ENCODE peak calls at places on chromosomes 3 and 15, in six cellular contexts. S is A549, V is K562, I is endothelial cell of umbilical vein, T is HepG2, A is GM12878. Q is an unnamed sample.

GRCh38 chr3:23949784-23950183 is 4.7 kb downstream of the NR1D2 start:
- DNase-seq in S (no peak), V (no peak), I (peak), T (peak), A (peak), Q (no peak)

GRCh38 chr3:45604596-45604995 is 10.0 kb downstream of the LIMD1 start:
- DNase-seq in S (no peak), V (no peak), I (no peak), T (no peak), A (no peak), Q (no peak)

GRCh38 chr3:64191822-64192221 is 33.4 kb downstream of the PRICKLE2 start:
- DNase-seq in S (no peak), V (no peak), I (no peak), T (no peak), A (no peak), Q (no peak)

GRCh38 chr15:91099616-91100560 is at the start of gene SV2B:
- DNase-seq in S (peak), V (no peak), I (peak), T (no peak), A (no peak), Q (peak)

GRCh38 chr3:10140996-10141546 is 507 bp upstream of the VHL start:
- DNase-seq in S (peak), V (no peak), I (no peak), T (no peak), A (no peak), Q (peak)

GRCh38 chr3:10526366-10526765 is 21.0 kb upstream of the ATP2B2 start:
- DNase-seq in S (no peak), V (no peak), I (no peak), T (no peak), A (no peak), Q (no peak)

GRCh38 chr15:29820802-29821160 is 1.5 kb downstream of the TJP1 start:
- DNase-seq in S (no peak), V (no peak), I (peak), T (no peak), A (no peak), Q (no peak)

GRCh38 chr3:99172736-99173657 is 271.5 kb upstream of the DCBLD2 start:
- DNase-seq in S (peak), V (peak), I (peak), T (peak), A (peak), Q (peak)

GRCh38 chr3:46538803-46539442 is 27.2 kb downstream of the LRRC2 start:
- DNase-seq in S (no peak), V (no peak), I (peak), T (no peak), A (peak), Q (peak)

GRCh38 chr3:101243285-101244211 is 76.8 kb downstream of the IMPG2 start:
- DNase-seq in S (no peak), V (no peak), I (no peak), T (no peak), A (no peak), Q (no peak)

GRCh38 chr3:120557115-120557514 is 39.0 kb upstream of the NDUFB4 start:
- DNase-seq in S (no peak), V (no peak), I (no peak), T (no peak), A (no peak), Q (no peak)

GRCh38 chr15:81285461-81285860 is 38.5 kb downstream of the STARD5 start:
- DNase-seq in S (no peak), V (no peak), I (no peak), T (no peak), A (no peak), Q (no peak)

GRCh38 chr3:138125548-138126221 is 6.5 kb downstream of the A4GNT start:
- DNase-seq in S (peak), V (no peak), I (no peak), T (no peak), A (no peak), Q (peak)

GRCh38 chr3:178676942-178677606 is 140.8 kb downstream of the KCNMB2 start:
- DNase-seq in S (no peak), V (no peak), I (no peak), T (no peak), A (no peak), Q (no peak)

GRCh38 chr3:149702691-149703426 is 45.0 kb upstream of the WWTR1 start:
- DNase-seq in S (no peak), V (no peak), I (no peak), T (no peak), A (no peak), Q (no peak)

DNA sequence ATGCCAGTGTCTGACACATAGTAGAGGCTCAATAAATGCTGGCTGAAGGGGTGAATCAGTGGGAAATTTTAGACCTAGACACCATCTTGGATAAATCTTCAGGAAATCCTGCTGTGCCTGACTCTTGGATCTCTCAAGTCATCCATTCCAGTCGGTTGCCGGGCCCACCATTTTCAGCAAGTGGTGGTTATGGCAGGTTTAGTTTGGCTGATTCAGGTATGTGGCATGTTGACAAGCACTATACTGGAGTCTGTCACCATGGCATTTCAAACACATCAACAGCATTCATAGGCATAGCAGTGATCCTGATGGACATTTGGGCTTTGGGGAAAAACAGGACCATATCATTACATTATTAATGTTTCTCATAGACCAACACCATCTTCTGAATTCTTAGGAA is 25.7 kb upstream of the APH1B start:
- DNase-seq in S (peak), V (no peak), I (no peak), T (no peak), A (no peak), Q (no peak)
- TF ChIP-seq MYC in S (no peak), V (no peak), I (no peak), T (no peak), A (no peak), Q (no peak)

GRCh38 chr15:66743703-66744536 is 41.9 kb downstream of the SMAD6 start:
- DNase-seq in S (no peak), V (no peak), I (no peak), T (no peak), A (no peak), Q (peak)
- TF ChIP-seq MAX in S (peak), V (peak), I (peak), T (no peak), A (no peak), Q (no peak)

DNA sequence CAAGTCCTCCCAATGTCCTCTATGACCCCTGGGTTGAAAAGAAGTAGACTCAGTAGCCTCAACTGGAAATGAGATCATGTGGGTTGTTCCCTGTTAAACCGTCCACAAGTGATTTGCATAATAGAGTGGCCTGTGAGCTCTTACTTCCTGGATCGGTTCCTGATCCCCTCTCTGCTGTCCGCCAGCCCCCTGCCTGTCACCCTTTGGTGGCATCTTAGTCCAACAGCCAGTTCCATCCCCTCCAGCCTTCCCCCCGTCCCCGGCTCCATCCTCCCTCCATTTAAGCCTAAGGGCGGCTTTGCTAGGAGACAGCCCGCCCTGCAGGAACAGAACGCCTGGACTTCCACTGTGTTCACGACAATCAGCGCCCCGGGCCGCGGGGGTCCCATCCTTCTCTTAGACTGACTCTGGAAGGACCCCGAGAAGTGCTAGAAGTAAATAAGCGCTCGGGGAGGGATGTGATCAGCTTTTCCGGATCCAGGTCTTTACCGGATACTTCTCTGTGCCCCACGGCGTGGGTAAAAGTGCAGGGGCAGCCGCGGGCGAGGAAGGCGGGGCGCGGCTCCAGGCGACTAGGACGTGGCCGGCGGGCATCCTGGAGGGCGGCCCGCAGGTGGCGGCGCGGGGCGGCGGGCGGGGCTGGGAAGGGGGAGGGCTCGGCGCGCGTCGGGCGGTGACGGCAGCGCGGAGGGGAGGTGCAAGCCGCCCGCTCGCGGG is 51.2 kb upstream of the ULK4 start:
- DNase-seq in S (peak), V (no peak), I (peak), T (peak), A (peak), Q (peak)
- TF ChIP-seq POLR2A in S (peak), V (peak), I (no peak), T (no peak), A (peak), Q (peak)

GRCh38 chr3:97862582-97862981 is 40.8 kb downstream of the CRYBG3 start:
- DNase-seq in S (no peak), V (no peak), I (no peak), T (no peak), A (no peak), Q (no peak)

GRCh38 chr3:97860364-97860763 is 38.6 kb downstream of the CRYBG3 start:
- DNase-seq in S (no peak), V (no peak), I (no peak), T (no peak), A (no peak), Q (no peak)

GRCh38 chr3:97863025-97863424 is 41.2 kb downstream of the CRYBG3 start:
- DNase-seq in S (peak), V (no peak), I (no peak), T (no peak), A (no peak), Q (no peak)

DNA sequence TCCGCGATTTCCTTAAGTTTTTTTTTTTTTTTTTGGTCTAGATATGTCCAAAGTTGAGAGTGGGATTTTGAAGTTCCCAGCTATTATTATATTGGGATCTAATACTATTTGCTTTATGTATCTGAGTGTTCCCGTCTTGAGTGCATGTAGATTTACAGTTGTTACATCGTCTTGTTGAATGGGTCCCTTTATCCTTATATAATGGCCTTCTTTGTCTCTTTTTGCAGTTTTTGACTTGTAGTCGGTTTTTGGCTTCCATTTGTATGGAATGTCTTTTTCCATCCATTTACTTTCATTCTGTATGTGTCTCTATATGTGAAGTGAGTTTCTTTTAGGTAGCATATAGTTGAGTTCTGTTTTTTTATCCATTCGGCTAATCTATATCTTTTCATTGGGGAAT is 35.6 kb downstream of the CRYBG3 start:
- DNase-seq in S (no peak), V (no peak), I (no peak), T (no peak), A (no peak), Q (no peak)
- TF ChIP-seq MYC in S (no peak), V (no peak), I (no peak), T (no peak), A (no peak), Q (no peak)

GRCh38 chr15:59540654-59541053 is 70.9 kb upstream of the GCNT3 start:
- DNase-seq in S (no peak), V (no peak), I (no peak), T (no peak), A (no peak), Q (no peak)

GRCh38 chr15:59541750-59542149 is 69.8 kb upstream of the GCNT3 start:
- DNase-seq in S (no peak), V (no peak), I (no peak), T (no peak), A (no peak), Q (no peak)

GRCh38 chr15:59538494-59538893 is 73.1 kb upstream of the GCNT3 start:
- DNase-seq in S (no peak), V (no peak), I (no peak), T (no peak), A (no peak), Q (no peak)

GRCh38 chr15:59537384-59537783 is 74.2 kb upstream of the GCNT3 start:
- DNase-seq in S (no peak), V (no peak), I (no peak), T (no peak), A (no peak), Q (no peak)

DNA sequence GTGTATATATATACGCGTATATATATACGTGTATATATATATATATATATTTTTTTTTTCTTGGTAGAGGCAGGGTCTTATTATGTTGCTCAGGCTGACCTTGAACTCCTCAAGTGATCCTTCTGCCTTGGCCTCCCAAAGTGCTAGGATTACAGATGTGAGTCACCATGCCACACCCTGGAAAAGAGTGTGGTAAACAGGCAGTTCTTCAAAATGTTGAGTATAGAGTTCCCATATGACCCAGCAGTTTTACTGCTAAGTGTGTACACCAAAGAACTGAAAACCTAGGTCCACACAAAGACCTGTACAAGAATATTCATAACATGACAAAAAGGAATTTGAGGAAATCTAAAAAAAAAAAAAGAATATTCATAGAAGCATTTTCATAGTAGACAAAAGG is 71.8 kb upstream of the GCNT3 start:
- DNase-seq in S (peak), V (no peak), I (no peak), T (no peak), A (no peak), Q (no peak)
- TF ChIP-seq MAX in S (no peak), V (no peak), I (no peak), T (no peak), A (no peak), Q (no peak)

GRCh38 chr3:111859974-111860859 is 1.2 kb downstream of the PHLDB2 start:
- DNase-seq in S (peak), V (no peak), I (peak), T (peak), A (peak), Q (peak)
- TF ChIP-seq POLR2A in S (no peak), V (no peak), I (peak), T (no peak), A (no peak), Q (no peak)